ENCODE peak calls at places on chromosomes 11 and 22, in eight cellular contexts. V is neural crest cell; N is tibial artery; P is NCI-H510A treated with DMSO at 0.1 percent for 48 hours; B is HTR-8/SVneo; M is prostate gland; O is CD8-positive, alpha-beta T cell; A is anterior cingulate cortex. R is an unnamed sample.

GRCh38 chr11:125286486-125286885 is 121.9 kb downstream of the PKNOX2 start:
- DNase-seq in V (no peak), N (no peak), P (no peak), B (no peak), M (no peak), O (no peak), A (no peak), R (no peak)

GRCh38 chr11:97460091-97460490 is 1070.3 kb downstream of the JRKL start:
- DNase-seq in V (no peak), N (no peak), P (no peak), B (no peak), M (no peak), O (no peak), A (no peak), R (no peak)

GRCh38 chr22:46432164-46433068 is 96.9 kb downstream of the TRMU start:
- DNase-seq in V (no peak), N (no peak), P (no peak), B (no peak), M (no peak), O (peak; percentile 41), A (no peak), R (no peak)

GRCh38 chr11:14905104-14906033 is 13.3 kb upstream of the CYP2R1 start:
- DNase-seq in V (no peak), N (peak; percentile 25), P (no peak), B (no peak), M (peak; percentile 19), O (peak; percentile 83), A (no peak), R (peak; percentile 86)

GRCh38 chr22:30990675-30991074 is 21.6 kb downstream of the TUG1 start:
- DNase-seq in V (no peak), N (no peak), P (no peak), B (no peak), M (no peak), O (no peak), A (no peak), R (no peak)

GRCh38 chr11:70341881-70342429 is 56.4 kb upstream of the CTTN start:
- DNase-seq in V (no peak), N (no peak), P (no peak), B (no peak), M (no peak), O (no peak), A (no peak), R (no peak)

GRCh38 chr11:87878373-87878779 is 296.9 kb downstream of the RAB38 start:
- DNase-seq in V (peak; percentile 2), N (no peak), P (peak; percentile 24), B (no peak), M (no peak), O (no peak), A (no peak), R (no peak)

GRCh38 chr22:46547883-46548244 is 10.4 kb upstream of the CELSR1 start:
- DNase-seq in V (no peak), N (peak; percentile 89), P (no peak), B (no peak), M (no peak), O (no peak), A (no peak), R (no peak)

GRCh38 chr11:119209186-119209585 is 3.0 kb downstream of the CBL start:
- DNase-seq in V (no peak), N (no peak), P (no peak), B (no peak), M (no peak), O (no peak), A (no peak), R (no peak)

GRCh38 chr22:33579448-33580093 is 340.7 kb downstream of the LARGE1 start:
- DNase-seq in V (peak; percentile 77), N (peak; percentile 38), P (peak; percentile 20), B (no peak), M (peak; percentile 50), O (no peak), A (peak; percentile 21), R (peak; percentile 68)

GRCh38 chr11:256952-257737 is 20.4 kb downstream of the PSMD13 start:
- DNase-seq in V (no peak), N (no peak), P (no peak), B (no peak), M (no peak), O (no peak), A (no peak), R (no peak)

GRCh38 chr22:25067851-25068421 is 115.4 kb downstream of the KIAA1671 start:
- DNase-seq in V (no peak), N (peak; percentile 58), P (peak; percentile 22), B (no peak), M (no peak), O (peak; percentile 95), A (no peak), R (peak; percentile 40)

GRCh38 chr22:45672564-45673481 is 1.2 kb downstream of the ATXN10 start:
- DNase-seq in V (no peak), N (no peak), P (no peak), B (no peak), M (no peak), O (no peak), A (no peak), R (no peak)